ENCODE peak calls at places on chromosomes 16 and 17, in ten cellular contexts. R, J, V, H, Q, X, D, Z, F and E are unnamed samples.

GRCh38 chr16:84196727-84197486 is 6.0 kb downstream of the ADAD2 start:
- DNase-seq in R (no peak), J (no peak), V (no peak), H (no peak), Q (no peak), X (no peak), D (no peak), Z (no peak), F (no peak), E (no peak)

GRCh38 chr17:81160306-81160705 is 5.0 kb upstream of the PVALEF start:
- DNase-seq in R (no peak), J (no peak), V (peak; percentile 51), H (no peak), Q (no peak), X (no peak), D (peak; percentile 62), Z (no peak), F (no peak), E (peak; percentile 66)

GRCh38 chr16:28168991-28169554 is 42.7 kb downstream of the XPO6 start:
- DNase-seq in R (no peak), J (peak; percentile 69), V (no peak), H (no peak), Q (no peak), X (no peak), D (no peak), Z (peak; percentile 16), F (no peak), E (no peak)

GRCh38 chr17:59266748-59267147 is 46.4 kb downstream of the GDPD1 start:
- DNase-seq in R (no peak), J (no peak), V (no peak), H (no peak), Q (no peak), X (peak; percentile 23), D (no peak), Z (no peak), F (no peak), E (no peak)

GRCh38 chr17:79905832-79906231 is 66.6 kb upstream of the CBX4 start:
- DNase-seq in R (no peak), J (no peak), V (no peak), H (no peak), Q (no peak), X (peak; percentile 21), D (no peak), Z (no peak), F (no peak), E (no peak)

GRCh38 chr17:43578699-43579569 is 32.8 kb upstream of the ETV4 start:
- DNase-seq in R (no peak), J (no peak), V (no peak), H (no peak), Q (no peak), X (peak; percentile 43), D (no peak), Z (peak; percentile 18), F (no peak), E (no peak)

GRCh38 chr17:49585422-49586027 is 9.9 kb downstream of the NXPH3 start:
- DNase-seq in R (no peak), J (no peak), V (no peak), H (no peak), Q (no peak), X (peak; percentile 47), D (no peak), Z (no peak), F (no peak), E (no peak)

GRCh38 chr17:29546085-29546484 is 20.8 kb downstream of the ABHD15 start:
- DNase-seq in R (no peak), J (no peak), V (no peak), H (no peak), Q (no peak), X (peak; percentile 45), D (no peak), Z (no peak), F (no peak), E (no peak)

GRCh38 chr16:49664221-49665215 is 191.4 kb downstream of the ZNF423 start:
- DNase-seq in R (peak; percentile 25), J (no peak), V (no peak), H (no peak), Q (no peak), X (no peak), D (peak; percentile 72), Z (no peak), F (no peak), E (peak; percentile 71)

GRCh38 chr16:49659356-49659755 is 196.6 kb downstream of the ZNF423 start:
- DNase-seq in R (no peak), J (no peak), V (no peak), H (no peak), Q (no peak), X (no peak), D (peak; percentile 0), Z (no peak), F (no peak), E (no peak)

GRCh38 chr16:49661465-49662187 is 194.3 kb downstream of the ZNF423 start:
- DNase-seq in R (no peak), J (no peak), V (no peak), H (peak; percentile 49), Q (no peak), X (no peak), D (no peak), Z (no peak), F (no peak), E (no peak)

GRCh38 chr16:49660647-49661046 is 195.3 kb downstream of the ZNF423 start:
- DNase-seq in R (no peak), J (no peak), V (no peak), H (no peak), Q (no peak), X (no peak), D (no peak), Z (no peak), F (no peak), E (no peak)

DNA sequence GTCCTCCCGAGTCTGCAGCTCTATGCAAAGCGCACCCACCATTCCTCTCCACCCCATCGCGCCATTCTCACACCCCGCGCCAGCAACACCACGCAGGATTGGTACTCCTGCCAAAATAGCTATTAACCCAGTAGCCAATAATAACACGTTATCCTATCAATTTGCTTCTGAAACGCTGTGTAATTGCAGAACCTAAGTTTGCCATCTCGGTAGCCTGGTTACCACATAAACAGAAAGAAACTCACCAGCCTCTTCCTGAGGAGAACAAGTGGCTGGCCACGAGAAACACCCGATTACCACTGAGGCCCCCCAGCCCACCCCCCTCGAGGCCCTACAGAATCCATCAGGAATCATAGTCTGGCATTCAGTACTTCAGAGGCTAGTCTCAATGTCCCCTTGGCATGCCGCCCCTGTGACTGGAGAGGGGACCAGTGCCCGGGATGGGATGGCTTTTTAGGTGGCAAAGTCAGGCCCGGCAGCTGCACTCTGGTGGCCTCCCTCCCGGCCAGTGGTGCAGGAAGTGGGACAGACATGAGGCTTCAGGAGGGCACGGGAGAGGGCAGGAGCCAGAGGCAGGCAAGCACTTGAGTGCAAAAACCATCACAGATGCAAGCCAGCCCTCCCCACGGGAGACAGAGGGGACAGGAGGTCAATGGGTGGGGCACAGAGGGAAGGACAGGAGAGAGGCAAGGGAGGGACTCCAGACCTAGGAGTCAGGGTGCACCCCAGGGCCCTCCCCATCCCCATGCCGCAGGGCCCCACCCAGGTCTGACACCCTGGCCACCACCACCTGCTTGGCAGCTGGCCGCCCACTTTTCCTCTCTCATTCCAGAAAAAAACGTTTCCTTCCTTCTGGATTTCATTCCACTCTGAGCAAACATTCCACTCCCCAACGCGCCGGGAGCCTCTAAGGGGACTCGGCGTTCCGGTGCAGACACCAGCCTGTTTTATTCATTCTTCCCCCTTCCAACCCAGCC is 192.5 kb downstream of the ZNF423 start:
- DNase-seq in R (peak; percentile 34), J (no peak), V (no peak), H (peak; percentile 16), Q (peak; percentile 28), X (peak; percentile 10), D (peak; percentile 38), Z (no peak), F (no peak), E (peak; percentile 50)
- H3K4me3 ChIP-seq in R (no peak overlapping the region), J (no peak overlapping the region), V (no peak overlapping the region), H (no peak overlapping the region), Q (peak overlapping the region; percentile 7), X (no peak overlapping the region), D (peak overlapping the region; percentile 62), Z (no peak overlapping the region), F (no peak overlapping the region), E (peak overlapping the region; percentile 47)

GRCh38 chr17:16287563-16288027 is 65.7 kb downstream of the CENPV start:
- DNase-seq in R (peak; percentile 50), J (no peak), V (no peak), H (peak; percentile 44), Q (no peak), X (peak; percentile 90), D (no peak), Z (peak; percentile 85), F (no peak), E (no peak)

GRCh38 chr17:16286947-16287562 is 66.2 kb downstream of the CENPV start:
- DNase-seq in R (no peak), J (no peak), V (no peak), H (no peak), Q (no peak), X (peak; percentile 43), D (no peak), Z (no peak), F (no peak), E (peak; percentile 30)

GRCh38 chr17:16285646-16286008 is 67.6 kb downstream of the CENPV start:
- DNase-seq in R (no peak), J (no peak), V (no peak), H (no peak), Q (no peak), X (no peak), D (no peak), Z (no peak), F (no peak), E (no peak)

GRCh38 chr17:16283705-16284104 is 66.7 kb downstream of the PIGL start:
- DNase-seq in R (no peak), J (no peak), V (no peak), H (no peak), Q (no peak), X (peak; percentile 73), D (no peak), Z (no peak), F (no peak), E (no peak)

GRCh38 chr17:16286009-16286946 is 67.0 kb downstream of the CENPV start:
- DNase-seq in R (peak; percentile 93), J (peak; percentile 85), V (peak; percentile 88), H (peak; percentile 99), Q (peak; percentile 71), X (peak; percentile 98), D (peak; percentile 72), Z (peak; percentile 99), F (peak; percentile 30), E (peak; percentile 82)
- H3K4me3 ChIP-seq in R (no peak overlapping the region), J (peak overlapping the region; percentile 29), V (no peak overlapping the region), H (peak overlapping the region; percentile 10), Q (peak overlapping the region; percentile 10), X (peak overlapping the region; percentile 40), D (peak overlapping the region; percentile 49), Z (no peak overlapping the region), F (no peak overlapping the region), E (no peak overlapping the region)

GRCh38 chr17:40346768-40347154 is 17.8 kb downstream of the GJD3 start:
- DNase-seq in R (no peak), J (no peak), V (no peak), H (no peak), Q (no peak), X (no peak), D (no peak), Z (no peak), F (no peak), E (no peak)

GRCh38 chr17:40346061-40346767 is 18.3 kb downstream of the GJD3 start:
- DNase-seq in R (peak; percentile 50), J (no peak), V (no peak), H (no peak), Q (no peak), X (no peak), D (no peak), Z (no peak), F (no peak), E (no peak)

GRCh38 chr17:40348562-40349476 is 15.7 kb downstream of the GJD3 start:
- DNase-seq in R (peak; percentile 40), J (no peak), V (no peak), H (no peak), Q (no peak), X (no peak), D (peak; percentile 79), Z (no peak), F (no peak), E (peak; percentile 73)

GRCh38 chr17:40348136-40348504 is 16.4 kb downstream of the GJD3 start:
- DNase-seq in R (peak; percentile 20), J (no peak), V (no peak), H (no peak), Q (no peak), X (no peak), D (no peak), Z (no peak), F (no peak), E (no peak)

GRCh38 chr17:40347319-40348135 is 17.0 kb downstream of the GJD3 start:
- DNase-seq in R (no peak), J (no peak), V (no peak), H (no peak), Q (no peak), X (no peak), D (no peak), Z (no peak), F (no peak), E (no peak)
- H3K4me3 ChIP-seq in R (no peak overlapping the region), J (no peak overlapping the region), V (no peak overlapping the region), H (no peak overlapping the region), Q (peak overlapping the region; percentile 20), X (no peak overlapping the region), D (peak overlapping the region; percentile 78), Z (peak overlapping the region; percentile 9), F (no peak overlapping the region), E (peak overlapping the region; percentile 90)

DNA sequence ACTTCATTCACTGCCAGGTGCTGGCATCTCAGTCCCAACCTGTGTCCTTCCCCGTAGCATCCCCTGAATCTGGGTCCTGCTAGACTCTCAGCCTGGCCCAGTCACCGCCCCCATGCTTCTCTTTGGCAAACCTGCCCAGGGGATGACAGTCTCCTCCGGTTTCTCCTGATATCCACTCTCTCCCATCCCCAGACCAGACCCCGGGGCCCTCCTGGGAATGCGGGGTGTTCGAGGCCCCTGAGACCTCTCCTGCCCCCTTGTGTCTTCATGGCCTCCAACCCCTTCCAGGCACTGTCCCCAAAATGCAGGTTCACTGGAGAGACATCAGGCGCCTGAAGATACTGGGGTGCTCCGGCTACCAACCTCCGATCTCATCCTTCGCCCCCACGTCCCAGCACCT is 544 bp downstream of the STX1B start:
- DNase-seq in R (no peak), J (no peak), V (no peak), H (no peak), Q (no peak), X (no peak), D (no peak), Z (no peak), F (no peak), E (no peak)
- H3K4me3 ChIP-seq in R (no peak overlapping the region), J (no peak overlapping the region), V (no peak overlapping the region), H (peak overlapping the region; percentile 51), Q (no peak overlapping the region), X (peak overlapping the region; percentile 51), D (no peak overlapping the region), Z (no peak overlapping the region), F (peak overlapping the region; percentile 72), E (no peak overlapping the region)